ENCODE peak calls at places on chromosomes 2 and 18, in four cellular contexts. F is fibroblast of the aortic adventitia, H is GM23248, I is lung. U is an unnamed sample.

GRCh38 chr18:76524900-76525698 is 30.1 kb upstream of the ZNF516 start:
- DNase-seq in F (peak; percentile 42), H (peak; percentile 89), I (no peak), U (peak; percentile 82)

GRCh38 chr2:25980076-25980887 is 2.0 kb downstream of the KIF3C start:
- DNase-seq in F (no peak), I (no peak), H (no peak), U (no peak)

GRCh38 chr2:118841450-118841827 is 6.0 kb downstream of the EN1 start:
- DNase-seq in I (no peak), F (no peak), H (no peak), U (no peak)

GRCh38 chr2:224925822-224926124 is 116.5 kb downstream of the DOCK10 start:
- DNase-seq in H (peak; percentile 79), F (peak; percentile 45), I (no peak), U (no peak)

GRCh38 chr2:170222298-170222697 is 44.4 kb downstream of the MYO3B start:
- DNase-seq in I (no peak), F (peak; percentile 8), H (no peak), U (no peak)

GRCh38 chr2:152523091-152523490 is 188.1 kb downstream of the FMNL2 start:
- DNase-seq in F (peak; percentile 79), H (peak; percentile 80), I (no peak), U (no peak)

GRCh38 chr2:85729825-85730510 is 23.8 kb upstream of the ATOH8 start:
- DNase-seq in F (no peak), I (no peak), H (no peak), U (no peak)

GRCh38 chr2:215436705-215437570 is 1.1 kb upstream of the FN1 start:
- DNase-seq in H (peak; percentile 53), F (peak; percentile 63), I (no peak), U (peak; percentile 52)

GRCh38 chr2:216649573-216649972 is 16.4 kb downstream of the IGFBP2 start:
- DNase-seq in F (no peak), H (no peak), I (no peak), U (no peak)

GRCh38 chr2:184556639-184557038 is 41.7 kb upstream of the ZNF804A start:
- DNase-seq in F (no peak), I (no peak), H (no peak), U (no peak)

GRCh38 chr2:62467475-62468321 is 38.3 kb downstream of the TMEM17 start:
- DNase-seq in I (peak; percentile 39), F (peak; percentile 82), H (peak; percentile 74), U (peak; percentile 16)

GRCh38 chr2:215899111-215900074 is 114.0 kb downstream of the MREG start:
- DNase-seq in F (peak; percentile 91), H (peak; percentile 88), I (no peak), U (peak; percentile 79)

DNA sequence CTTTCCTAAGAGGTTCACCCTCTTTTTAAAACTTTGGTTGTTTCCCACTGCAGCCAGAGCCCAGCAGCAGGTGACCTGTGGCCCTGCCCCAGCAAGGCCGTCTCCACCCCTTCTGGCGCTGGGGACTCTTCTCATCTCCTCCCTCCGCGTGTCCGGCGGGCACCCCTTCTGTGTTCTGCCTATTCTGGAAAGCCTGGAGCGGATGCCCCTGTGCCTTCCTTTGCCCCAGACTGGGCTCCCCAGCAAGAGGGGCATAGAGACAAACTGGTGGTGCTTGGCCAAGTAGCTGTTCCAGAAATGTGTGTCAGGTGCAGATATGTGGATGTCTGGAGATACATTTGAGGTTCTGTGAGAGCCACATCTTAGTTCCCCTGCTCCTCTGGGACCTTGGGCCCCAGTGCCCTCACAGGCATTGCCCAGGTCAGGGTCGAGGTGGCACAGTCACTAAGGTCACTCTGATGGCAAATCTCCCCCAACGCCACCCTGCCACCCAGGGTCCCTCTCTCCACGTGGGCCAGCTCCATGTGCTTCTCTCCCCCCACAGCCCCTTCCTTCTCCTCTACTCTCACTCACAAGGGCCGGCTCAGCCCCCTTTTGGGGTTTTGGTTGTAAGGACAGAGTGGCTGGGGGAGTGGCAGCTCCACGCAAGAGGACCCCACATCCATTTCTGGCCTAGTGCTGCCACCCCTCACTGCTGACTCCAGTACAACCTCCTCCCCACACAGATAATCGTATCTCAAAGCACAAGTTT is 35.5 kb upstream of the TAF1B start:
- DNase-seq in F (no peak), H (no peak), I (no peak), U (no peak)
- H3K4me3 ChIP-seq in F (no peak overlapping the region), H (no peak overlapping the region), I (no peak overlapping the region), U (no peak overlapping the region)

DNA sequence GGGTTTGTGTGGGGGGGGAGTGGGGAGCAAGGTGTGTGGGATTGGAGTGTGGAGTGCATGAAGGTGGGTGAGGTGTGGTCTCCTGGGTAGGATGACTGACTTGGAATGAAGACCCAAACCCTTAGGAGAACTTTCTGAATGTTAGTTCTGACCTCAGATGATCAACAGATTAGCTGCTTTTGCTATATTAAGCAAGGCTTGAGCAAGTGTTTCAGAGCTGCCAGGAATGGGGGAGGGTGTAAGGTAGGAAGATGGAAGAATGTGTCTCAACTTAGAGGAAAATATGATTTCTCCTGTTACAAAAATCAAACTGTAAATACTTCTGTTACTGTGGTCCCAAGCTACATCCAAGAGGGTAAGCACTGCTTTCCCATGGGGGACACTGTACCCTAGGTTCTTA is 273.6 kb downstream of the TGIF1 start:
- DNase-seq in I (peak; percentile 4), H (no peak), F (no peak), U (no peak)
- H3K4me3 ChIP-seq in I (no peak overlapping the region), H (no peak overlapping the region), F (no peak overlapping the region), U (no peak overlapping the region)

GRCh38 chr2:238875531-238876231 is 27.8 kb downstream of the TWIST2 start:
- DNase-seq in I (no peak), F (no peak), H (peak; percentile 45), U (peak; percentile 38)

GRCh38 chr2:238874330-238875050 is 26.6 kb downstream of the TWIST2 start:
- DNase-seq in F (peak; percentile 48), H (peak; percentile 70), I (no peak), U (peak; percentile 50)

GRCh38 chr2:238878051-238878735 is 30.3 kb downstream of the TWIST2 start:
- DNase-seq in I (no peak), F (no peak), H (no peak), U (no peak)

GRCh38 chr2:238875161-238875530 is 27.3 kb downstream of the TWIST2 start:
- DNase-seq in I (no peak), F (peak; percentile 85), H (peak; percentile 80), U (peak; percentile 75)

DNA sequence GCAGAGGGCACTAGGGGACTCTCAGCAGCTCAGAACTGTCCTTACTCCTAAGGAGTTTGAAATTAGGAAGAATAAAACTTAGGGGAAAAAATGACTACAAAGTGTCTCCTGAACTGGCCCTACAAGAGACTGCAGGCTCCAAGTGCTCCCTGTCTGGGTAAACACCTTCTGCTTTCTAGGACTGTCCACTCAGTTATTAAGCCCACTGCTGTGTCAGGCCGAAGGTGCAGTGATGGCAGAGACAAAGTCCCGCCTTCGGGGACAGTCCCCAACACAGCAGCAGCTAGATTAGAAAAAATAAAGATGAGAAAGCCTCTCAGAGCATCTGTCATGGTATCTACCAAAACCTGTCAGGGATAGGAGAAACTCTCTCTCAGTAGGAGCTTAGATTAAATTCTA is 28.3 kb downstream of the TWIST2 start:
- DNase-seq in I (no peak), H (no peak), F (no peak), U (no peak)
- H3K4me3 ChIP-seq in I (no peak overlapping the region), H (no peak overlapping the region), F (no peak overlapping the region), U (no peak overlapping the region)

DNA sequence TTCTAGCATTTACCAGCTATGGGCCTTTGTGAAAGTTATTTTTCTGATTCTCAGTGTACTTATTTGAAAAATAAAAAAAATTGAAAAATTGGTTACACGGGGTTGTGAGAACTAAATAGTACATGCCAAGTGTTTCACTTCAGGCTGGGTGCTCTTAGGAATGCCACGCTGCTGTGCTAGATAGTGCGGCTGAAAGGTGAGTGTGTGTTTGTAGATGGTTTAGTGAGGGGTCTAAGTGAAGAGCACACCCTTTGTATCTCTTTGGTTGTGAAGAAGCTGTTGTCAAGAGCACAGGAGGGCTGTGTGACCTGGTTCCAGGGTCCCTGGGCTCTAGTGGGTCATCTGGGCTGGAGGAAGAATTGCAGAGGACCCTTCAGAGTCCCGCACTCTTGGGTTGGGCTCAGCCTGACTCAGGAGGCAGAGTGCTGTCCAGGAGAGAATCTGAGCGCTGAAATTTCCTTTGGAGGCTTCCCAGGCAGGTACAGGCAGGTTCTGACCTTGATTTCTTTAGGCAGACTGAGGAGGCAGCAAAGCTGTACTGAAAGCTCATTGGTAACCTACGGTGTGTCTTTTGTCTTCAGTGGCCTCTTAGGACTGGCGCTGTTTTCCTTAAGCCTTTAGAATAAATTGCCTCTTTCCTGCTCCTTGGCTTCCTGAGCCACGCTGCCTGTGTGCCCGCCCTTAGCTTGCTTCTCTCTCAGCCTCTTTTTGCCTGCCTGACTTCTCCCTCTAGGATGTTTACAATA is 44.4 kb downstream of the MAP4K4 start:
- DNase-seq in I (no peak), F (no peak), H (no peak), U (no peak)
- H3K4me3 ChIP-seq in I (no peak overlapping the region), F (no peak overlapping the region), H (no peak overlapping the region), U (no peak overlapping the region)

GRCh38 chr2:128214251-128214650 is 104.4 kb downstream of the HS6ST1 start:
- DNase-seq in I (no peak), F (no peak), H (no peak), U (no peak)

GRCh38 chr2:128214866-128215460 is 103.7 kb downstream of the HS6ST1 start:
- DNase-seq in F (no peak), H (no peak), I (no peak), U (no peak)

GRCh38 chr2:128215897-128216645 is 102.6 kb downstream of the HS6ST1 start:
- DNase-seq in I (no peak), H (no peak), F (no peak), U (no peak)

GRCh38 chr2:128219891-128220290 is 98.8 kb downstream of the HS6ST1 start:
- DNase-seq in H (peak; percentile 6), F (no peak), I (no peak), U (no peak)

DNA sequence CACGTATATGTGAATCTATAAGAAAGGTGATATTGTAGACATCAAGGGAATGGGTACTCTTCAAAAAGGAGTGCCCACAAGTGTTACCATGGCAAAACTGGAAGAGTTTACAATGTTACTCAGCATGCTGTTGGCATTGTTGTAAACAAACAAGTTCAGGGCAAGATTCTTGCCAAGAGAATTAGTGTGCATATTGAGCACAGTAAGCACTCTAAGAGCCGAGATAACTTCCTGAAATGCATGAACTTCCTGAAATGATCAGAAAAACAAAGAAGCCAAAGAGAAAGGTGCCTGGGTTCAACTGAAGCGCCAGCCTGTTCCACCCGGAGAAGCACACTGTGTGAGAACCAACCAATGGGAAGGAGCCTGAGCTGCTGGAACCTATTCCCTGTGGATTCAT is 101.0 kb downstream of the HS6ST1 start:
- DNase-seq in I (no peak), F (no peak), H (no peak), U (no peak)
- H3K4me3 ChIP-seq in I (no peak overlapping the region), F (no peak overlapping the region), H (no peak overlapping the region), U (no peak overlapping the region)

GRCh38 chr18:73653251-73653650 is 494.4 kb downstream of the FBXO15 start:
- DNase-seq in F (no peak), I (no peak), H (no peak), U (no peak)
- H3K4me3 ChIP-seq in F (no peak overlapping the region), I (no peak overlapping the region), H (no peak overlapping the region), U (no peak overlapping the region)

DNA sequence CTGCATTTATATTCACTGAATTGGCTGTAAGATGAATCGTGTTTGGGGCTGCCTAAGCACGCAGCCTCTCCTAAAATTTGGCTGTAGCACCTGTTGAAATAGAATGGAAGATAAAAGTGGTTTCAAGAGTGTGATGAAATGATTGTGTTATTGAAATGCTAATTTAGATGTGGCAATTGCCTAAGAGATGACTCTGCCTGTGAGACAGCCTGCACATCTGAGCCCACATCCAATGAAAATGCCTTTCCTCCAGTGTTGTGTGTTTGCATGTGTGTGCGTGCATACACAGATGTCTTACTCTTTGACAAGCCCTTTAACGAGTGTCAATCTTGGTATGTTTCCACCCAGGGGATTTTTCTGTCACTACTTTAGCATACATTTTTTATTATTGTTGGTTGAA is 346.9 kb downstream of the MEIS1 start:
- DNase-seq in I (no peak), H (no peak), F (no peak), U (no peak)
- H3K4me3 ChIP-seq in I (no peak overlapping the region), H (no peak overlapping the region), F (no peak overlapping the region), U (no peak overlapping the region)